ENCODE peak calls at places on chromosomes 3 and 15, in four cellular contexts. E is HepG2, T is GM12878, G is K562. B is an unnamed sample.

GRCh38 chr3:179438836-179439235 is 12.4 kb downstream of the GNB4 start:
- DNase-seq in E (no peak), G (no peak), T (peak; percentile 57), B (peak; percentile 38)

GRCh38 chr3:65524544-65525070 is 514.1 kb downstream of the MAGI1 start:
- DNase-seq in G (no peak), E (no peak), T (no peak), B (no peak)

GRCh38 chr15:49145651-49146609 is 9.5 kb downstream of the COPS2 start:
- DNase-seq in T (no peak), E (peak; percentile 45), G (peak; percentile 30), B (peak; percentile 16)

GRCh38 chr3:59908280-59908679 is 858.5 kb upstream of the CFAP20DC start:
- DNase-seq in T (no peak), G (no peak), E (no peak), B (no peak)

GRCh38 chr3:115922681-115923347 is 299.5 kb downstream of the GAP43 start:
- DNase-seq in T (no peak), E (peak; percentile 10), G (peak; percentile 6), B (peak; percentile 51)

GRCh38 chr3:115348951-115349745 is 202.1 kb upstream of the ZBTB20 start:
- DNase-seq in T (no peak), G (no peak), E (no peak), B (no peak)

GRCh38 chr15:80264031-80264430 is 12.0 kb upstream of the CTXND1 start:
- DNase-seq in E (no peak), G (no peak), T (no peak), B (no peak)

GRCh38 chr3:148707596-148708386 is 10.1 kb downstream of the AGTR1 start:
- DNase-seq in T (no peak), G (no peak), E (no peak), B (no peak)

GRCh38 chr3:46946856-46947544 is 29.5 kb downstream of the CCDC12 start:
- DNase-seq in G (peak; percentile 63), T (no peak), E (peak; percentile 45), B (no peak)

GRCh38 chr3:154142608-154143007 is 21.4 kb downstream of the ARHGEF26 start:
- DNase-seq in T (no peak), E (no peak), G (no peak), B (no peak)

GRCh38 chr3:123459867-123460266 is 11.0 kb upstream of the ADCY5 start:
- DNase-seq in E (no peak), G (no peak), T (no peak), B (no peak)

GRCh38 chr3:14166877-14167605 is 11.4 kb downstream of the XPC start:
- DNase-seq in E (no peak), T (no peak), G (no peak), B (no peak)

GRCh38 chr15:95567686-95568085 is 762.8 kb upstream of the NR2F2 start:
- DNase-seq in G (no peak), T (no peak), E (no peak), B (no peak)

GRCh38 chr3:59101091-59101738 is 51.4 kb upstream of the CFAP20DC start:
- DNase-seq in G (no peak), T (no peak), E (no peak), B (no peak)

GRCh38 chr3:8709801-8710524 is 23.6 kb upstream of the CAV3 start:
- DNase-seq in G (peak; percentile 3), E (peak; percentile 10), T (no peak), B (no peak)

GRCh38 chr3:170809021-170809974 is 60.7 kb downstream of the RPL22L1 start:
- DNase-seq in T (no peak), G (peak; percentile 68), E (peak; percentile 30), B (peak; percentile 47)

GRCh38 chr3:9087831-9088413 is 124.7 kb upstream of the RAD18 start:
- DNase-seq in T (no peak), G (no peak), E (no peak), B (no peak)

GRCh38 chr15:90064931-90065681 is 37.2 kb downstream of the IDH2 start:
- DNase-seq in E (no peak), G (no peak), T (no peak), B (peak; percentile 50)

GRCh38 chr15:27165590-27165989 is 194.6 kb downstream of the GABRG3 start:
- DNase-seq in T (no peak), G (no peak), E (no peak), B (no peak)

GRCh38 chr3:188365978-188366698 is 212.2 kb downstream of the LPP start:
- DNase-seq in E (no peak), G (no peak), T (no peak), B (no peak)

GRCh38 chr15:33292718-33293307 is 18.0 kb upstream of the RYR3 start:
- DNase-seq in T (no peak), E (peak; percentile 51), G (peak; percentile 51), B (peak; percentile 74)

GRCh38 chr3:194121881-194122280 is 14.1 kb upstream of the HES1 start:
- DNase-seq in T (no peak), G (no peak), E (peak; percentile 82), B (no peak)

GRCh38 chr3:78633626-78634025 is 1134.2 kb downstream of the ROBO1 start:
- DNase-seq in G (no peak), T (no peak), E (no peak), B (no peak)

GRCh38 chr15:76953913-76954312 is 22.4 kb downstream of the RCN2 start:
- DNase-seq in G (no peak), T (no peak), E (no peak), B (no peak)

GRCh38 chr15:98958918-98959639 is 48.5 kb downstream of the PGPEP1L start:
- DNase-seq in E (no peak), G (no peak), T (no peak), B (no peak)

GRCh38 chr3:59535791-59536221 is 486.0 kb upstream of the CFAP20DC start:
- DNase-seq in G (no peak), T (no peak), E (no peak), B (no peak)

GRCh38 chr3:104763007-104763406 is 603.7 kb upstream of the ALCAM start:
- DNase-seq in E (no peak), T (no peak), G (no peak), B (no peak)

GRCh38 chr3:195238626-195239118 is 32.3 kb downstream of the XXYLT1 start:
- DNase-seq in E (no peak), T (no peak), G (no peak), B (no peak)

GRCh38 chr3:31224936-31225335 is 307.8 kb upstream of the STT3B start:
- DNase-seq in G (no peak), E (no peak), T (no peak), B (no peak)

GRCh38 chr15:78565951-78566774 is 843 bp downstream of the CHRNA5 start:
- DNase-seq in G (peak; percentile 26), T (no peak), E (peak; percentile 24), B (peak; percentile 41)

GRCh38 chr3:129490273-129490675 is 38.2 kb upstream of the RHO start:
- DNase-seq in G (peak; percentile 80), E (peak; percentile 83), T (peak; percentile 12), B (peak; percentile 76)

GRCh38 chr15:71588746-71589145 is 221.6 kb upstream of the NR2E3 start:
- DNase-seq in E (peak; percentile 10), T (no peak), G (no peak), B (no peak)

GRCh38 chr3:149663966-149664365 is 6.1 kb upstream of the WWTR1 start:
- DNase-seq in G (no peak), T (no peak), E (no peak), B (no peak)

GRCh38 chr3:194275231-194275671 is 75.9 kb downstream of the CPN2 start:
- DNase-seq in T (no peak), E (no peak), G (peak; percentile 33), B (peak; percentile 8)

GRCh38 chr15:23518104-23518503 is 47.4 kb upstream of the MKRN3 start:
- DNase-seq in E (no peak), G (no peak), T (no peak), B (no peak)

GRCh38 chr15:79179108-79179561 is 88.6 kb upstream of the RASGRF1 start:
- DNase-seq in T (no peak), G (peak; percentile 87), E (peak; percentile 73), B (no peak)

GRCh38 chr15:56537881-56538280 is 72.9 kb upstream of the MNS1 start:
- DNase-seq in E (no peak), G (no peak), T (no peak), B (no peak)

GRCh38 chr15:42490246-42490742 is 647 bp downstream of the ZNF106 start:
- DNase-seq in T (no peak), G (no peak), E (no peak), B (no peak)

GRCh38 chr3:71201939-71202338 is 381.6 kb downstream of the FOXP1 start:
- DNase-seq in E (no peak), G (no peak), T (no peak), B (no peak)
- TF ChIP-seq CREB1 in E (no peak), G (no peak), T (no peak), B (no peak)

DNA sequence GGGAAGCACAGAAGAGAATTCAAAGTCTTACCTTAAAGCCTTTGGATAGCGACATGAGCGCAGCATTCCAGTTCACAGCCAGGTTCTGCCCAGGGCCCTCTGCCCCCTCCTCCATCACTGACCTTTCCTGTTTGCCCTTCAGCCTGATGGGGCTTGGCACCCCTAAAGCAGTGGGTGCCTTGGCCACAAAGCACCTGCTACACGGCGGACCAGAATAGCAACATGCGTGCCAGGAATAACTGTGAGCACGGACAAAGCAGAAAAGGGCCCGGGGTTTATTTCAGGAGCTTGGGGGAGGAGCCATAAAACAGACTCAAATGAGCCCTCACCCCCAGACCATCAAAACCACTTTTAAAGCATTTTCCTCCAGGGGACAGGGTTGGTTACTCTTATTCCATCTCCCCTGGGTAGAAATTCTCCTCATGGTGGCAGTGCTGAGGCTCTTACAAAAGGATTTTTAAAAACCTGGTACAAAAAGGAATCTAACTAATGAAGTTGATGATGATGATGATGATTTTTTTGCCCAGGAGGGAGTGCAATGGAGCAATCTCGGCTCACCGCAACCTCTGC is 135.4 kb downstream of the KLF13 start:
- DNase-seq in G (no peak), E (no peak), T (no peak), B (no peak)
- TF ChIP-seq CTCF in G (peak; percentile 13), E (no peak), T (peak; percentile 24), B (no peak)

GRCh38 chr15:63502843-63503738 is 1.3 kb upstream of the USP3 start:
- DNase-seq in E (peak; percentile 84), G (peak; percentile 77), T (peak; percentile 92), B (peak; percentile 66)
- TF ChIP-seq NR2C2 in E (no peak), G (no peak), T (no peak), B (no peak)

DNA sequence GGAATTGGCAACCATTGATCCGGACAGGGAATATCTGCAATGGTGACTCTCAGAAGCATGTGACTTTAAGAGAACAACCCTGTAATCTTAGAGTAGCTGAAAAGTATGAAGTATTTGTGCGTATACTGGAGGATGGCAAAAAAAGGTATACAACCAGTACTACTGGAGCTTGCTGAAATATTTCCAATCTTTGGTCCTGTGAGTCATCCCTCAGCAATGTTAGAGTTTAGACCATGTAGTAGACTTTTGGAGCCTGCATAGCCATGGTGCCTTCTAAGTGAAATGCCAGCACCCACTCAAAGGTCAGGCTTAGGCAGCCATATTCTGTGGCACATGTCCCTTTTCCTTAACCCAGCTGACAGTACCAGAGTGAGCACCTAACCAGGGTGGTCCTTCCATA is 429.4 kb downstream of the NTRK3 start:
- DNase-seq in G (no peak), E (no peak), T (no peak), B (no peak)
- TF ChIP-seq CREB1 in G (no peak), E (no peak), T (no peak), B (no peak)